ENCODE peak calls at places on chromosomes 12 and 14, in eight cellular contexts. H, X, C, F, D, U, T and E are unnamed samples.

GRCh38 chr14:93788557-93789365 is 476 bp upstream of the PRIMA1 start:
- DNase-seq in X (peak), H (no peak), F (no peak), U (peak), C (no peak), T (no peak), D (peak), E (no peak)

GRCh38 chr12:98509063-98509462 is 6.3 kb upstream of the TMPO start:
- DNase-seq in F (no peak), D (no peak), C (no peak), T (no peak), X (no peak), H (no peak), U (no peak), E (no peak)

GRCh38 chr12:123712780-123713319 is 697 bp downstream of the ATP6V0A2 start:
- DNase-seq in X (no peak), F (no peak), U (no peak), C (no peak), H (no peak), D (no peak), T (no peak), E (no peak)

GRCh38 chr14:102927346-102927877 is 4.9 kb downstream of the AMN start:
- DNase-seq in T (peak), D (peak), X (peak), U (no peak), F (no peak), H (peak), C (no peak), E (no peak)

GRCh38 chr14:99734406-99735051 is 50.4 kb downstream of the CYP46A1 start:
- DNase-seq in C (peak), H (no peak), F (no peak), D (peak), U (peak), T (peak), X (peak), E (peak)

GRCh38 chr14:24327303-24327702 is 7.6 kb downstream of the ADCY4 start:
- DNase-seq in H (no peak), U (no peak), T (no peak), C (no peak), D (no peak), F (no peak), X (no peak), E (no peak)

GRCh38 chr12:110921262-110921661 is 883 bp upstream of the MYL2 start:
- DNase-seq in C (no peak), U (no peak), F (no peak), H (no peak), D (no peak), T (no peak), X (no peak), E (no peak)

GRCh38 chr14:104158827-104159798 is 20.7 kb downstream of the KIF26A start:
- DNase-seq in H (no peak), T (no peak), U (peak), D (peak), F (no peak), C (no peak), X (no peak), E (no peak)

GRCh38 chr14:28867571-28867970 is 101.0 kb downstream of the FOXG1 start:
- DNase-seq in C (no peak), D (no peak), U (no peak), T (no peak), H (no peak), X (no peak), F (no peak), E (no peak)

GRCh38 chr12:76792828-76793227 is 28.9 kb downstream of the ZDHHC17 start:
- DNase-seq in T (no peak), D (no peak), C (no peak), F (no peak), X (no peak), H (no peak), U (no peak), E (no peak)

GRCh38 chr14:23517650-23518329 is 33.8 kb downstream of the ZFHX2 start:
- DNase-seq in H (no peak), T (no peak), X (no peak), F (no peak), U (no peak), C (no peak), D (no peak), E (no peak)

GRCh38 chr12:86513206-86513605 is 257.0 kb upstream of the MGAT4C start:
- DNase-seq in U (no peak), T (no peak), X (no peak), H (no peak), F (no peak), D (no peak), C (no peak), E (no peak)

GRCh38 chr12:54411398-54412241 is 7.4 kb downstream of the ITGA5 start:
- DNase-seq in T (peak), U (peak), X (peak), C (no peak), H (peak), F (no peak), D (peak), E (peak)

GRCh38 chr12:28574746-28575592 is 384.7 kb downstream of the CCDC91 start:
- DNase-seq in D (no peak), F (no peak), X (peak), H (no peak), C (peak), U (no peak), T (no peak), E (no peak)

GRCh38 chr12:128823216-128823915 is 392 bp downstream of the SLC15A4 start:
- DNase-seq in F (no peak), D (no peak), T (peak), U (peak), X (peak), H (no peak), C (peak), E (peak)

GRCh38 chr14:53060046-53060445 is 93.1 kb downstream of the DDHD1 start:
- DNase-seq in C (no peak), T (no peak), U (no peak), D (no peak), H (no peak), X (no peak), F (no peak), E (no peak)

GRCh38 chr12:15532364-15532977 is 210.2 kb downstream of the PTPRO start:
- DNase-seq in U (no peak), H (no peak), C (no peak), D (no peak), T (peak), F (peak), X (peak), E (no peak)

GRCh38 chr12:96383991-96384390 is 16.2 kb downstream of the CDK17 start:
- DNase-seq in X (no peak), F (no peak), C (no peak), U (no peak), H (no peak), T (no peak), D (no peak), E (no peak)

GRCh38 chr12:69879007-69879960 is 54.3 kb downstream of the MYRFL start:
- DNase-seq in H (peak), F (no peak), C (peak), X (peak), D (peak), T (peak), U (peak), E (peak)

GRCh38 chr12:49548822-49549648 is 10.2 kb downstream of the KCNH3 start:
- DNase-seq in C (no peak), H (no peak), X (peak), D (peak), F (no peak), U (peak), T (no peak), E (no peak)

GRCh38 chr12:91316161-91316759 is 133.6 kb upstream of the DCN start:
- DNase-seq in X (no peak), D (no peak), H (no peak), U (no peak), T (no peak), C (no peak), F (no peak), E (no peak)

GRCh38 chr12:28050606-28051005 is 78.1 kb upstream of the PTHLH start:
- DNase-seq in U (no peak), F (no peak), D (no peak), C (no peak), X (no peak), H (no peak), T (no peak), E (no peak)

GRCh38 chr12:28539691-28540323 is 349.6 kb downstream of the CCDC91 start:
- DNase-seq in C (no peak), H (no peak), F (no peak), D (no peak), U (no peak), T (no peak), X (no peak), E (no peak)

GRCh38 chr14:81315344-81315743 is 84.8 kb downstream of the STON2 start:
- DNase-seq in T (no peak), X (no peak), D (no peak), U (no peak), F (peak), H (no peak), C (no peak), E (no peak)

GRCh38 chr12:130747867-130748740 is 32.0 kb upstream of the RIMBP2 start:
- DNase-seq in X (peak), C (peak), U (peak), H (peak), F (peak), T (peak), D (peak), E (peak)

GRCh38 chr12:55072093-55072492 is 52.3 kb downstream of the NEUROD4 start:
- DNase-seq in F (no peak), H (peak), C (peak), D (peak), T (peak), X (peak), U (peak), E (peak)

GRCh38 chr14:49287004-49287403 is 299.2 kb downstream of the RPS29 start:
- DNase-seq in U (no peak), C (no peak), D (no peak), F (no peak), H (no peak), T (no peak), X (no peak), E (no peak)

GRCh38 chr12:60926256-60926655 is 1330.4 kb downstream of the SLC16A7 start:
- DNase-seq in H (no peak), T (no peak), X (no peak), C (no peak), U (no peak), D (no peak), F (no peak), E (no peak)

DNA sequence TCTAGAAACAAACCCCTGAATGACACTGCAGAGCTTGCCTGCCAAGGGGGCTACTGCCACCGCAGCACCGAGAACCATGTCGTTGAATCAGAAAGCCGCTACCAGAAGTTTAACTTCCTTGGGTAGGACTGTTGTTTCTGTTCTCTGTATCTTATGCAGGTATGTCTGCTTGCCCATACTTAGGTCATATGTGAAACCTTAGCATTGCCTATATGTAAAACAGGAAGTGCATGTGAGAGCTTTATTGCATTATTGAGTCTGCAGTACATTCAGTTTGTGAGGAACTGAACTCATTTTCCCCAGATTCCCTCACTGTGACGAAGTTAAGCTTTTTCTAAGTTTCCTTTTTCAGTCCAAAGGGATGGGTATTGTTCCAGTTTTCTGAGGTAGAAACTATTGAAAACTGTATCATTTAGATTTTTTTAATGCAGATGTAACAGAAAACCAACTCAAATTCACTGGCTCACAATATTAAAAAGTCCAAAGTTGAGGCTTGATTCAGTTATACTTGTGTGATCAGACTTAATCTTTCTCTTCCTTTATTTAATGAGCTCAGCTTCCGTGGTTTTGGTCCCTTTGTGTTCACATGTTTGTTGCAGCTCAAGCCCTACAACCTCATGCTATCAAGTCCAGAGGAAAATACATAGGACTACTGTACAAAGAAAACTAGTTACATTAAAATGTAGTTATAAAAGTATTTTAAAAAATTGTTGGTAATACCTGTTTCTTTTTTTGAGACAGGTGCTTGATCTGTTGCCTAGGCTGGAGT is 6.9 kb downstream of the FBXO34 start:
- DNase-seq in F (no peak), D (no peak), U (no peak), C (no peak), T (no peak), H (no peak), X (no peak), E (no peak)
- TF ChIP-seq POLR2A in F (no peak), D (no peak), U (no peak), C (no peak), T (no peak), H (no peak), X (no peak), E (no peak)

GRCh38 chr12:20627001-20627588 is 68.0 kb upstream of the SLCO1C1 start:
- DNase-seq in D (no peak), C (no peak), X (peak), H (no peak), F (no peak), U (no peak), T (no peak), E (no peak)

GRCh38 chr12:20628999-20629398 is 66.1 kb upstream of the SLCO1C1 start:
- DNase-seq in T (no peak), C (no peak), F (no peak), X (no peak), H (no peak), D (no peak), U (no peak), E (no peak)

GRCh38 chr12:20625531-20625930 is 69.6 kb upstream of the SLCO1C1 start:
- DNase-seq in H (no peak), C (no peak), X (no peak), T (no peak), F (no peak), D (no peak), U (no peak), E (no peak)

GRCh38 chr12:20628388-20628787 is 66.7 kb upstream of the SLCO1C1 start:
- DNase-seq in F (no peak), C (no peak), T (no peak), X (no peak), U (no peak), H (no peak), D (no peak), E (no peak)

DNA sequence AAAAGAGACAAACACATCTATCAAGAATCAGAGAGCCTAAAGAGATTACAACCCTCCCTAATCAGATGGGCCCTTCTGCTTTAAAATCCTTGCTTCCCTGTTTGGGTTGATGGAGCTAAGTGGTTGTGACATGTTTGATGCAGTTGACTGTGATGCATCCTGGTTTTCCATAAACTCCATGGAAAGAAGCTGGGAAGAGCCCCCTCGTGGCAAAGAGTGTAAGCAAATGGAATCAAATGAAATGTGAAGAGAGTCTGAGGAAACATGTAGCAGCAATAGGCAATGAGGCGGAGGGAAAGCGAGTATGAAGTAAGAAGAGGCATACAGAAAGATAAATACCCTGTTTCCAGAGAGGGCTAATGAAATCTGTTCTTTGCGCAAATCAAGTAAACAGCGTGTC is 70.4 kb upstream of the SLCO1C1 start:
- DNase-seq in T (no peak), C (no peak), U (no peak), X (no peak), H (no peak), D (no peak), F (no peak), E (no peak)
- TF ChIP-seq CTCF in T (no peak), C (no peak), U (peak), X (no peak), H (no peak), D (no peak), F (no peak), E (no peak)

GRCh38 chr12:4288296-4289019 is 14.9 kb downstream of the CCND2 start:
- DNase-seq in C (no peak), H (no peak), U (no peak), F (no peak), X (no peak), D (no peak), T (no peak), E (no peak)

GRCh38 chr12:4286228-4286627 is 12.7 kb downstream of the CCND2 start:
- DNase-seq in X (no peak), H (no peak), D (no peak), T (no peak), U (no peak), F (no peak), C (no peak), E (no peak)

GRCh38 chr12:4285070-4285469 is 11.5 kb downstream of the CCND2 start:
- DNase-seq in U (no peak), T (no peak), H (no peak), F (no peak), C (no peak), D (no peak), X (no peak), E (no peak)

GRCh38 chr12:4287325-4288290 is 14.0 kb downstream of the CCND2 start:
- DNase-seq in X (no peak), T (no peak), C (no peak), U (no peak), D (no peak), H (no peak), F (no peak), E (no peak)

DNA sequence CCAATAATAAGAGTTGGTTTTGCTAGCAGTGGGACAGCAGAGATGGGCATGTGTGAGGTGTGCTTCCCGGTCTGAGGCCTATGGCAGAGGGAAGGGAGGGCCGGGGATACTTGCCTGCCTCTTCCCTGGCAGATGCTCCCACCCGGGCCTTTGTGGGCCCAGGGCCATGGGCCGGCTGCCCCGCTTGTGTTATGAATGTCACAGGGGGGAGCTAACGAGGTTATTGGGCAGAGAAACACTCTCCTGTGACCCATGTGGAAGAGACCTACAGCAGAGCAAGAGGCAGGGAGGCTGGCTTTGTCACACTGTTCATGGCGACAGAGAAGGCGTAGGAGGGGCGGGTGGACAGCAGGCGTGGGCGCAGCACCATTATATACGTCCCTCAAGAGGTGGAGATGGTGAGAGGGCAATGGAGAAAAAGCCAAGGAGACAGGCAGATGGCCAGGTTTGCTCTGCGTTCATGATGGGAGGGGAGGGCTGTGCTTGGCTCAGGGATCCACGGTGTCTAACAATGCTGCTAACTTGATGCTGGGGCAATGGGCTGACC is 13.3 kb downstream of the CCND2 start:
- DNase-seq in X (no peak), H (no peak), C (no peak), D (no peak), F (no peak), U (no peak), T (no peak), E (no peak)
- TF ChIP-seq POLR2A in X (no peak), H (no peak), C (no peak), D (no peak), F (no peak), U (no peak), T (no peak), E (no peak)

DNA sequence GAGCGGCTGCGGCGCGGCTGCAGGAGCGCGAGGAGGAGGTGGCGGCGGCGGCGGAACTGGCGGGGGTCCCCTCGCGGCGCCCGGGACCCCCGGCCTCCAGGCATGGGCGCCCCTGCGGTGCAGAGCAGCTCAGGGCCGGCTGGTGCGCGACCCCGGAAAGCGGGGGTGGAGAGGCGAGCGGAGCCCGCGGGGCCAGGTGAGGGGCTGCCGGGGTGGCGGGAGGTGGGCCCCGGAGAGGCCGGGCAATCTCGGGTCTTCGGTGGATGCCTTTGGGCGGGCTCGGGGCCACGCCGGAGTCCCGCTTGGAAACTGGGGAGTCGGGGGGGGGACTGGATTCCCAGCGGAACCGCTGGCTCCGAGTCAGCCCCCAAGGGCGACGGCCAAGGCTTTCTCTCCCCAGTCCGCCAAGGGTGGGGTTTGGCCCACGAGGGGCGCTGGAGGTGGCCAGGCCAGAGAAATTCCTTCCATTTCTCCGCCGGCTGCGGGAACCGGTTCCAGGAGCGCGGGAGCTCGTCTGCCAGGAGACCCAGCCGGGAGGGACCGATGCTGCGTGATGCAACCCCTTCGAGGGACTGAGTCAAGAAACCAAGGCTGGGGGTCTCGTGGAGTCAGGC is 13.9 kb upstream of the NR4A1 start:
- DNase-seq in F (no peak), U (peak), D (peak), H (no peak), C (peak), T (peak), X (peak), E (peak)
- TF ChIP-seq CTCF in F (no peak), U (no peak), D (no peak), H (no peak), C (no peak), T (no peak), X (no peak), E (no peak)

GRCh38 chr12:53097564-53098353 is at the start of gene IGFBP6:
- DNase-seq in H (no peak), T (peak), X (peak), D (peak), U (peak), F (no peak), C (peak), E (peak)

GRCh38 chr12:53094394-53094787 is 3.1 kb upstream of the IGFBP6 start:
- DNase-seq in X (no peak), T (no peak), D (peak), U (no peak), F (no peak), C (no peak), H (no peak), E (no peak)

GRCh38 chr12:53097207-53097563 is 282 bp upstream of the IGFBP6 start:
- DNase-seq in U (no peak), D (no peak), F (no peak), T (no peak), H (no peak), X (no peak), C (no peak), E (no peak)

GRCh38 chr12:53096761-53097160 is 706 bp upstream of the IGFBP6 start:
- DNase-seq in D (peak), T (no peak), H (no peak), X (no peak), C (no peak), U (no peak), F (no peak), E (no peak)

DNA sequence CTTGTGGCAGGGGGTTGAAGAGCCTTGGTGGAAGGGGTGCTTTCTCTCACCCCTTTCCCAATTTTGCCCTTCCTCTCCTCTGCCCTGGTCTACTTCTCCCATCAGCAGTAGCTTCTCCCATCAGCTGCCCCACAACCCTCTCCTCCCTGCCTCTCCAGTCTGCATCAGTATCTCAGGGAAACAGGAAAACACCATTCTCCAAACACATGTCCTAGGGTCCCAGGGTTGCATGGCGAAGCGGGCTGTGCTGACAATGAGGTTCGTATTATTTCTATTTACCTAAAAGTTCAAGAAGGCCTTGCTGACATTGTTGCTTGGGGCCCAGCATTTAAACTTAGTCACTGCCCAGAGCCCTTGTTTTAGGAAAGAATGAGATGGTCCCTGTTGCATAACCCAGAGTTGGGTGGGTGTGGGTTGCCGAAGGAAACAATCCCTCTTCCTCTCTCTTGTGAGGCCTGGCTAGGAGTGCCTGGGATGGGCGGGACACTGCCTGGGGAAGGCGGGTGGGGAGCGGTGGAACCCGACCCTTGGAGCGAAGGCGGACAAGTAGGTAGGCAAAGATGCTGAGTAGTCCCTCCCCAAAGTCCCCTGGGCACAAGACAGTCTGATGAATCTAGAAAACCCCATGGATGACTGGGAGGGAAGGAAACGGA is 1.3 kb upstream of the IGFBP6 start:
- DNase-seq in D (peak), X (peak), U (peak), F (no peak), C (no peak), H (peak), T (peak), E (no peak)
- TF ChIP-seq POLR2A in D (no peak), X (no peak), U (peak), F (no peak), C (no peak), H (no peak), T (no peak), E (no peak)